ENCODE peak calls at places on chromosome 6, in ten cellular contexts. S is CD4-positive, alpha-beta T cell; K is SHP77; C is NCI-H1105; Z is stimulated activated CD8-positive, alpha-beta memory T cell treated with anti-CD3 and anti-CD28 coated beads, Interleukin-12 subunit alpha, Interleukin-12 subunit beta, amount 100 ng/mL, for 1 hour; E is heart right ventricle; R is stimulated activated CD4-positive, alpha-beta T cell treated with anti-CD3 and anti-CD28 coated beads, TNF-alpha, amount 100 ng/mL, for 4 hours; L is skeletal muscle cell; J is activated T-helper 2 cell treated with anti-CD3 and anti-CD28 coated beads, Interferon-gamma antibody, Interleukin-2, Interleukin-4, amounts not matched to agents 10 μg/mL and 5 μg/mL and 100 μg/mL, durations not matched to agents 14 hours and 24 hours and 36 hours; T is HEK293T. D is an unnamed sample.

GRCh38 chr6:111784423-111784822 is 88.8 kb downstream of the FYN start:
- DNase-seq in K (no peak), C (peak), S (no peak), R (no peak), L (no peak), E (no peak), J (no peak), T (no peak), Z (no peak), D (no peak)

GRCh38 chr6:29112135-29112534 is 4.3 kb downstream of the OR2J3 start:
- DNase-seq in E (no peak), R (no peak), K (peak), L (no peak), S (no peak), T (no peak), C (no peak), Z (no peak), J (no peak), D (no peak)

GRCh38 chr6:114039835-114040234 is 68.9 kb upstream of the HDAC2 start:
- DNase-seq in S (no peak), R (no peak), T (no peak), Z (no peak), K (no peak), L (no peak), E (no peak), C (no peak), J (no peak), D (no peak)

GRCh38 chr6:69416739-69417138 is 380.1 kb downstream of the LMBRD1 start:
- DNase-seq in T (no peak), C (peak), J (no peak), S (no peak), K (no peak), L (peak), E (no peak), Z (no peak), R (no peak), D (no peak)

GRCh38 chr6:39553029-39553428 is 172.2 kb downstream of the KIF6 start:
- DNase-seq in C (no peak), R (no peak), T (no peak), L (no peak), K (no peak), Z (no peak), S (no peak), J (no peak), E (no peak), D (no peak)

GRCh38 chr6:113381957-113382356 is 475.2 kb upstream of the MARCKS start:
- DNase-seq in K (peak), C (peak), R (no peak), Z (no peak), J (no peak), L (peak), T (no peak), E (no peak), S (no peak), D (no peak)

GRCh38 chr6:137452331-137452894 is 41.8 kb downstream of the OLIG3 start:
- DNase-seq in E (no peak), S (no peak), R (no peak), K (no peak), J (no peak), Z (no peak), L (peak), T (no peak), C (no peak), D (no peak)

GRCh38 chr6:105459884-105460283 is 57.0 kb upstream of the PREP start:
- DNase-seq in L (peak), Z (no peak), S (no peak), C (no peak), E (no peak), J (no peak), K (no peak), T (no peak), R (no peak), D (no peak)

GRCh38 chr6:7910654-7911344 is at the start of gene TXNDC5:
- DNase-seq in C (peak), T (peak), R (peak), K (peak), L (peak), J (peak), S (peak), E (peak), Z (peak), D (peak)

D was measured in SK-N-DZ.